ENCODE peak calls at places on chromosomes 12 and 14, in seven cellular contexts. One of them, this sample, is unnamed.

GRCh38 chr14:61285364-61285763 is 4.2 kb upstream of the TMEM30B start:
- DNase-seq in neuronal stem cell: no peak
- DNase-seq in mesendoderm: no peak
- DNase-seq in H9: no peak
- DNase-seq in trophoblast cell: no peak
- DNase-seq in IMR-90: peak; percentile 12
- DNase-seq in H1: no peak
- DNase-seq in this sample: no peak

GRCh38 chr12:113214938-113215400 is 6.3 kb upstream of the TPCN1 start:
- DNase-seq in trophoblast cell: peak; percentile 100
- DNase-seq in neuronal stem cell: no peak
- DNase-seq in H1: no peak
- DNase-seq in mesendoderm: peak; percentile 45
- DNase-seq in IMR-90: peak; percentile 97
- DNase-seq in H9: no peak
- DNase-seq in this sample: peak; percentile 99

GRCh38 chr12:111451649-111452129 is 46.0 kb downstream of the SH2B3 start:
- DNase-seq in trophoblast cell: peak; percentile 74
- DNase-seq in H9: no peak
- DNase-seq in IMR-90: peak; percentile 59
- DNase-seq in neuronal stem cell: peak; percentile 23
- DNase-seq in mesendoderm: peak; percentile 54
- DNase-seq in H1: peak; percentile 41
- DNase-seq in this sample: peak; percentile 71

GRCh38 chr14:88468396-88468795 is 82.9 kb downstream of the SPATA7 start:
- DNase-seq in IMR-90: peak; percentile 92
- DNase-seq in H9: no peak
- DNase-seq in neuronal stem cell: no peak
- DNase-seq in H1: no peak
- DNase-seq in mesendoderm: no peak
- DNase-seq in trophoblast cell: peak; percentile 89
- DNase-seq in this sample: peak; percentile 61

GRCh38 chr12:122048156-122048555 is 26.5 kb downstream of the BCL7A start:
- DNase-seq in trophoblast cell: no peak
- DNase-seq in H9: no peak
- DNase-seq in H1: no peak
- DNase-seq in neuronal stem cell: no peak
- DNase-seq in IMR-90: peak; percentile 26
- DNase-seq in mesendoderm: no peak
- DNase-seq in this sample: peak; percentile 58

GRCh38 chr12:119088917-119089667 is 89.6 kb upstream of the HSPB8 start:
- DNase-seq in trophoblast cell: no peak
- DNase-seq in H9: peak; percentile 85
- DNase-seq in mesendoderm: peak; percentile 76
- DNase-seq in IMR-90: no peak
- DNase-seq in H1: peak; percentile 69
- DNase-seq in neuronal stem cell: peak; percentile 57
- DNase-seq in this sample: no peak

GRCh38 chr12:23830210-23830609 is 119.3 kb downstream of the SOX5 start:
- DNase-seq in H1: no peak
- DNase-seq in trophoblast cell: no peak
- DNase-seq in IMR-90: no peak
- DNase-seq in H9: no peak
- DNase-seq in neuronal stem cell: peak; percentile 21
- DNase-seq in mesendoderm: no peak
- DNase-seq in this sample: no peak

GRCh38 chr12:119959435-119959834 is 29.6 kb upstream of the BICDL1 start:
- DNase-seq in trophoblast cell: no peak
- DNase-seq in IMR-90: no peak
- DNase-seq in H9: no peak
- DNase-seq in mesendoderm: no peak
- DNase-seq in H1: no peak
- DNase-seq in neuronal stem cell: no peak
- DNase-seq in this sample: no peak

GRCh38 chr12:20212658-20213387 is 155.5 kb upstream of the PDE3A start:
- DNase-seq in mesendoderm: peak; percentile 99
- DNase-seq in H1: peak; percentile 54
- DNase-seq in neuronal stem cell: peak; percentile 96
- DNase-seq in trophoblast cell: peak; percentile 54
- DNase-seq in IMR-90: peak; percentile 98
- DNase-seq in H9: peak; percentile 93
- DNase-seq in this sample: peak; percentile 99

GRCh38 chr12:58067610-58068387 is 126.4 kb downstream of the ATP23 start:
- DNase-seq in neuronal stem cell: no peak
- DNase-seq in mesendoderm: peak; percentile 15
- DNase-seq in H9: no peak
- DNase-seq in IMR-90: peak; percentile 57
- DNase-seq in H1: no peak
- DNase-seq in trophoblast cell: peak; percentile 99
- DNase-seq in this sample: peak; percentile 67

GRCh38 chr14:33943484-33943883 is 7.4 kb downstream of the EGLN3 start:
- DNase-seq in H1: no peak
- DNase-seq in H9: no peak
- DNase-seq in mesendoderm: no peak
- DNase-seq in trophoblast cell: no peak
- DNase-seq in neuronal stem cell: no peak
- DNase-seq in IMR-90: no peak
- DNase-seq in this sample: no peak

DNA sequence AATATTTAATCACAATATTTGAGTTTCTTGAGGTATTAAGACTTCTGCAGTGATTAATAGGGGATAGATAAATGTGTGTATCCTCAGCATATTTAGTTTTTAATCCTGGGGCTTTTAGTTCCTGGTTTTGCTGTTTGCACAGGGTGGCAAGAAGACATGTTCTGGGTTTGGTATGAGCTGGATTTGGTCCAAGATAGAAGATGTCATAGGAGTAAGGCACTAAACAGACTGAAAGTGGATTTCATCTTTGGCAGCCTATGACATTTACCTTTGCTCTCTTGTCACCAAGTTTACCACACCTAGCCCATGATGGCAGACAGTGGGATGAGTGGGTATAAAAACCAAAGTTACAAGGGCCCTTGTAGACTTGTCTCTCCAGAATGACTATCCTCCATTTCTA is 168.2 kb downstream of the LRRK2 start:
- DNase-seq in mesendoderm: no peak
- DNase-seq in trophoblast cell: no peak
- DNase-seq in IMR-90: no peak
- DNase-seq in H9: no peak
- DNase-seq in neuronal stem cell: no peak
- DNase-seq in H1: no peak
- DNase-seq in this sample: no peak
- H2AK5ac ChIP-seq in mesendoderm: no peak overlapping the region
- H2AK5ac ChIP-seq in trophoblast cell: no peak overlapping the region
- H2AK5ac ChIP-seq in IMR-90: no peak overlapping the region
- H2AK5ac ChIP-seq in H9: no peak overlapping the region
- H2AK5ac ChIP-seq in neuronal stem cell: no peak overlapping the region
- H2AK5ac ChIP-seq in H1: no peak overlapping the region
- H2AK5ac ChIP-seq in this sample: no peak overlapping the region

GRCh38 chr12:11838403-11838802 is 188.9 kb downstream of the ETV6 start:
- DNase-seq in IMR-90: no peak
- DNase-seq in trophoblast cell: no peak
- DNase-seq in H9: no peak
- DNase-seq in mesendoderm: no peak
- DNase-seq in H1: no peak
- DNase-seq in neuronal stem cell: no peak
- DNase-seq in this sample: no peak
- H2AK5ac ChIP-seq in IMR-90: no peak overlapping the region
- H2AK5ac ChIP-seq in trophoblast cell: no peak overlapping the region
- H2AK5ac ChIP-seq in H9: no peak overlapping the region
- H2AK5ac ChIP-seq in mesendoderm: no peak overlapping the region
- H2AK5ac ChIP-seq in H1: no peak overlapping the region
- H2AK5ac ChIP-seq in neuronal stem cell: no peak overlapping the region
- H2AK5ac ChIP-seq in this sample: no peak overlapping the region

GRCh38 chr14:78359581-78359980 is 189.4 kb downstream of the NRXN3 start:
- DNase-seq in IMR-90: no peak
- DNase-seq in H1: no peak
- DNase-seq in H9: no peak
- DNase-seq in trophoblast cell: no peak
- DNase-seq in mesendoderm: no peak
- DNase-seq in neuronal stem cell: no peak
- DNase-seq in this sample: no peak

GRCh38 chr14:78363008-78363407 is 192.8 kb downstream of the NRXN3 start:
- DNase-seq in IMR-90: no peak
- DNase-seq in mesendoderm: no peak
- DNase-seq in neuronal stem cell: no peak
- DNase-seq in H1: no peak
- DNase-seq in trophoblast cell: no peak
- DNase-seq in H9: no peak
- DNase-seq in this sample: no peak

GRCh38 chr14:78355109-78355508 is 184.9 kb downstream of the NRXN3 start:
- DNase-seq in IMR-90: no peak
- DNase-seq in neuronal stem cell: no peak
- DNase-seq in trophoblast cell: no peak
- DNase-seq in H1: no peak
- DNase-seq in H9: no peak
- DNase-seq in mesendoderm: peak; percentile 51
- DNase-seq in this sample: no peak

GRCh38 chr14:78356406-78356805 is 186.2 kb downstream of the NRXN3 start:
- DNase-seq in mesendoderm: peak; percentile 21
- DNase-seq in IMR-90: no peak
- DNase-seq in H1: no peak
- DNase-seq in neuronal stem cell: peak; percentile 47
- DNase-seq in trophoblast cell: no peak
- DNase-seq in H9: no peak
- DNase-seq in this sample: no peak

DNA sequence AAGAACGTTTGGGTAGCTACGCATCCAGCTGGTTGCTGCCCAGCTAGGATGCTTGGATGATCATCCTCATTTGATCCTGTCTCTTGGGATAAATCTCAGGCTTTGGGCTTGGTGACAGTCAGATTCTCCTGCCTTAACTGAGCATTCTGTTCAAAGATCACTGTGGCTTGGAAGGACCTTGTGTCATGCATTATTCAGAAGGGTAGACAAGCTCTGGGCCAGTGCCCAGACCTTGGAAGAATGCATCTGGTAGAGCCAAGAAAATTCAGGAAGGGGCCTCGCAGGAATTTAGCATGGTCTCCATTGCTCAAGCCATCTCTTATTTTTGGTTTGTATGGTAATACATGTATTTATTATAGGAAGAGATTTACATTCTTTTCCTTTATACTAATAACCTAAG is 188.5 kb downstream of the NRXN3 start:
- DNase-seq in neuronal stem cell: no peak
- DNase-seq in mesendoderm: no peak
- DNase-seq in H1: no peak
- DNase-seq in IMR-90: no peak
- DNase-seq in trophoblast cell: no peak
- DNase-seq in H9: no peak
- DNase-seq in this sample: no peak
- H2AK5ac ChIP-seq in neuronal stem cell: no peak overlapping the region
- H2AK5ac ChIP-seq in mesendoderm: no peak overlapping the region
- H2AK5ac ChIP-seq in H1: no peak overlapping the region
- H2AK5ac ChIP-seq in IMR-90: no peak overlapping the region
- H2AK5ac ChIP-seq in trophoblast cell: no peak overlapping the region
- H2AK5ac ChIP-seq in H9: no peak overlapping the region
- H2AK5ac ChIP-seq in this sample: no peak overlapping the region

GRCh38 chr12:47864646-47865235 is 40.1 kb downstream of the VDR start:
- DNase-seq in neuronal stem cell: no peak
- DNase-seq in mesendoderm: no peak
- DNase-seq in trophoblast cell: no peak
- DNase-seq in H1: no peak
- DNase-seq in H9: peak; percentile 24
- DNase-seq in IMR-90: no peak
- DNase-seq in this sample: no peak

GRCh38 chr12:47862157-47862556 is 42.5 kb upstream of the HDAC7 start:
- DNase-seq in trophoblast cell: no peak
- DNase-seq in H9: no peak
- DNase-seq in H1: no peak
- DNase-seq in neuronal stem cell: no peak
- DNase-seq in IMR-90: no peak
- DNase-seq in mesendoderm: no peak
- DNase-seq in this sample: no peak

GRCh38 chr12:47862881-47863280 is 41.9 kb downstream of the VDR start:
- DNase-seq in H9: no peak
- DNase-seq in mesendoderm: no peak
- DNase-seq in neuronal stem cell: no peak
- DNase-seq in IMR-90: no peak
- DNase-seq in H1: no peak
- DNase-seq in trophoblast cell: no peak
- DNase-seq in this sample: no peak

GRCh38 chr12:47863467-47863866 is 41.3 kb downstream of the VDR start:
- DNase-seq in mesendoderm: no peak
- DNase-seq in IMR-90: no peak
- DNase-seq in neuronal stem cell: no peak
- DNase-seq in H9: no peak
- DNase-seq in trophoblast cell: no peak
- DNase-seq in H1: no peak
- DNase-seq in this sample: no peak

DNA sequence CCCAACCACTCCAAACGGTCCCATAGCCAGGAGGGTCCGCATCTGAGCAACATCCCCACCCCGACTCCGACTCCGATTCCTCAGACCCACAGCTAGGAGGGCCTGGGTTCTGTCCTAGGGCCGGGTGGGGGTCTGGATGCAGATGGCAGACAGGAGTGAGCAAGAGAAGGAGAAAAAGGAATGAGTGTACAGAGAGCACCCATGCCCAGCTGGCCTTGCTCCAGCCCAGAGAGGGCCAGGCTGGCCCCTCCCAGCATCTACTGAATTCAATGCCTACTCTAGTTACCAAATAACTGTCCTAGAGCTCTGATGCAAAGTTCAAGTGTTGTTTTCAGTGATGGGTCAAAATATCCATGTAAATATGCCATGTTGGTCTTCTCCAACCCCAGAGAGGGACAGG is 40.8 kb downstream of the VDR start:
- DNase-seq in mesendoderm: no peak
- DNase-seq in H9: no peak
- DNase-seq in trophoblast cell: no peak
- DNase-seq in IMR-90: no peak
- DNase-seq in neuronal stem cell: no peak
- DNase-seq in H1: no peak
- DNase-seq in this sample: no peak
- H2AK5ac ChIP-seq in mesendoderm: no peak overlapping the region
- H2AK5ac ChIP-seq in H9: no peak overlapping the region
- H2AK5ac ChIP-seq in trophoblast cell: no peak overlapping the region
- H2AK5ac ChIP-seq in IMR-90: no peak overlapping the region
- H2AK5ac ChIP-seq in neuronal stem cell: no peak overlapping the region
- H2AK5ac ChIP-seq in H1: no peak overlapping the region
- H2AK5ac ChIP-seq in this sample: no peak overlapping the region

GRCh38 chr14:85172290-85172689 is 357.7 kb upstream of the FLRT2 start:
- DNase-seq in trophoblast cell: no peak
- DNase-seq in H1: no peak
- DNase-seq in H9: no peak
- DNase-seq in neuronal stem cell: no peak
- DNase-seq in mesendoderm: no peak
- DNase-seq in IMR-90: no peak
- DNase-seq in this sample: no peak
- H2AK5ac ChIP-seq in trophoblast cell: no peak overlapping the region
- H2AK5ac ChIP-seq in H1: no peak overlapping the region
- H2AK5ac ChIP-seq in H9: no peak overlapping the region
- H2AK5ac ChIP-seq in neuronal stem cell: no peak overlapping the region
- H2AK5ac ChIP-seq in mesendoderm: no peak overlapping the region
- H2AK5ac ChIP-seq in IMR-90: no peak overlapping the region
- H2AK5ac ChIP-seq in this sample: peak overlapping the region; percentile 28